ENCODE peak calls at places on chromosomes 6 and 20, in six cellular contexts. W is EL, I is HCT116, R is iPS-NIHi11, P is GM23338, Z is HS-27A. D is an unnamed sample.

GRCh38 chr6:138722425-138723371 is 50.9 kb upstream of the CCDC28A start:
- DNase-seq in W (peak), I (peak), R (no peak), P (no peak), Z (no peak), D (no peak)

GRCh38 chr20:14337400-14338171 is at the start of gene FLRT3:
- DNase-seq in W (peak), I (peak), R (peak), P (peak), Z (peak), D (no peak)

GRCh38 chr6:147856687-147857086 is 348.2 kb downstream of the SAMD5 start:
- DNase-seq in W (no peak), I (no peak), R (no peak), P (no peak), Z (no peak), D (no peak)

GRCh38 chr6:122956376-122956775 is 39.7 kb upstream of the CLVS2 start:
- DNase-seq in W (no peak), I (no peak), R (no peak), P (peak), Z (no peak), D (no peak)

GRCh38 chr6:166286831-166287271 is 21.3 kb downstream of the PRR18 start:
- DNase-seq in W (no peak), I (no peak), R (no peak), P (peak), Z (no peak), D (peak)

GRCh38 chr20:1478566-1478965 is 11.9 kb upstream of the NSFL1C start:
- DNase-seq in W (peak), I (peak), R (no peak), P (no peak), Z (peak), D (no peak)

GRCh38 chr6:70299456-70299855 is 3.4 kb downstream of the COL9A1 start:
- DNase-seq in W (no peak), I (no peak), R (peak), P (peak), Z (no peak), D (no peak)

GRCh38 chr6:155487362-155488130 is 31.9 kb upstream of the NOX3 start:
- DNase-seq in W (no peak), I (no peak), R (no peak), P (no peak), Z (no peak), D (no peak)

GRCh38 chr6:149938571-149939462 is 3.0 kb upstream of the ULBP2 start:
- DNase-seq in W (peak), I (no peak), R (no peak), P (no peak), Z (no peak), D (peak)

GRCh38 chr6:40152196-40152595 is 217.9 kb upstream of the MOCS1 start:
- DNase-seq in W (no peak), I (no peak), R (no peak), P (no peak), Z (no peak), D (no peak)

GRCh38 chr20:25987073-25987927 is 290.6 kb upstream of the ZNF337 start:
- DNase-seq in W (peak), I (no peak), R (peak), P (peak), Z (peak), D (peak)

GRCh38 chr6:122838060-122838780 is 49.2 kb downstream of the SMPDL3A start:
- DNase-seq in W (no peak), I (no peak), R (peak), P (peak), Z (no peak), D (no peak)

GRCh38 chr6:14642842-14643241 is 525.3 kb downstream of the CD83 start:
- DNase-seq in W (no peak), I (no peak), R (no peak), P (no peak), Z (no peak), D (no peak)

D was measured in Peyer's patch.